ENCODE peak calls at places on chromosomes 11 and 22, in four cellular contexts. C is HepG2, P is adrenal gland, A is suprapubic skin. F is an unnamed sample. For H3K9me3, the result is how much of the 10 kb centered on the place peaks cover.

GRCh38 chr11:105109855-105110750 is 29.5 kb downstream of the CARD18 start:
- DNase-seq in C (no peak), P (no peak), A (no peak), F (no peak)

GRCh38 chr22:27105142-27106025 is 448.0 kb downstream of the MIAT start:
- DNase-seq in C (no peak), P (peak), A (no peak), F (no peak)

GRCh38 chr22:23762866-23763578 is at the start of gene C22orf15:
- DNase-seq in C (no peak), P (no peak), A (no peak), F (no peak)

GRCh38 chr11:47560431-47560830 is 5.0 kb upstream of the PTPMT1 start:
- DNase-seq in C (no peak), P (no peak), A (no peak), F (no peak)

GRCh38 chr22:45537734-45538181 is 35.1 kb downstream of the FBLN1 start:
- DNase-seq in C (no peak), P (no peak), A (no peak), F (no peak)

GRCh38 chr11:92329644-92330043 is 105.0 kb downstream of the FAT3 start:
- DNase-seq in C (no peak), P (no peak), A (no peak), F (no peak)

GRCh38 chr11:79570104-79570503 is 129.3 kb upstream of the TENM4 start:
- DNase-seq in C (no peak), P (no peak), A (no peak), F (no peak)

GRCh38 chr11:106917973-106918372 is 100.3 kb downstream of the GUCY1A2 start:
- DNase-seq in C (peak), P (no peak), A (no peak), F (no peak)

GRCh38 chr11:36034572-36035331 is 90.9 kb downstream of the LDLRAD3 start:
- DNase-seq in C (no peak), P (no peak), A (no peak), F (no peak)

GRCh38 chr22:27386186-27386585 is 415.4 kb downstream of the MN1 start:
- DNase-seq in C (no peak), P (no peak), A (peak), F (no peak)

GRCh38 chr11:111775024-111775710 is 9.0 kb upstream of the PPP2R1B start:
- DNase-seq in C (no peak), P (peak), A (no peak), F (no peak)

GRCh38 chr11:86124251-86125233 is 55.7 kb upstream of the PICALM start:
- DNase-seq in C (peak), P (no peak), A (no peak), F (no peak)

GRCh38 chr11:126140932-126141291 is 70.5 kb downstream of the RPUSD4 start:
- DNase-seq in C (no peak), P (peak), A (no peak), F (no peak)

GRCh38 chr22:30566125-30566524 is 8.3 kb downstream of the GAL3ST1 start:
- DNase-seq in C (peak), P (no peak), A (no peak), F (no peak)

GRCh38 chr11:79926707-79927106 is 485.9 kb upstream of the TENM4 start:
- DNase-seq in C (no peak), P (no peak), A (no peak), F (no peak)

GRCh38 chr22:20642668-20643179 is 131.2 kb upstream of the SERPIND1 start:
- DNase-seq in C (no peak), P (no peak), A (no peak), F (no peak)

GRCh38 chr11:38206663-38207062 is 1608.6 kb upstream of the RAG2 start:
- DNase-seq in C (no peak), P (no peak), A (no peak), F (no peak)

GRCh38 chr11:95444309-95445202 is 213.6 kb upstream of the SESN3 start:
- DNase-seq in C (no peak), P (no peak), A (no peak), F (no peak)

GRCh38 chr11:119599864-119600593 is 129.0 kb downstream of the NECTIN1 start:
- DNase-seq in C (no peak), P (no peak), A (no peak), F (no peak)

DNA sequence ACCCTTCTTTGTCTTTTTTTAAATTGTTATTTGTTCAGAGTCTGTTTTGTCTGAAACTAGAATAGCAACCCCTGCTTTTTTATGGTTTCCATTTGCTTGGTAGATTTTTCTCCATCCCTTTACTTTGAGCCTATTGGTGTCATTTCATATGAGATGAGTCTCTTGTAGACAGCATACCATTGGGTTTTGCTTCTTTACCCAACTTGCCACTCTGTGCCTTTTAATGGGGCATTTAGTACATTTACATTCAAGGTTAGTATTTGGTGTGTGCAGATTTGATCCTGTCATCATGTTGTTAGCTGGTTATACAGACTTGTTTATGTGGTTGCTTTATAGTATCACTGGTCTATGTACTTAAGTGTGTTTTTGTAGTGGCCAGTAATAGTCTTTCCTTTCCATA is 28.0 kb downstream of the CCDC15 start:
- DNase-seq in C (no peak), P (no peak), A (no peak), F (no peak)
- H3K27ac ChIP-seq in C (no peak), P (no peak), A (no peak), F (no peak)

GRCh38 chr11:64788321-64789215 is 10.2 kb upstream of the SF1 start:
- DNase-seq in C (no peak), P (no peak), A (no peak), F (no peak)

GRCh38 chr11:64787526-64788320 is 9.4 kb upstream of the SF1 start:
- DNase-seq in C (peak), P (peak), A (no peak), F (no peak)

GRCh38 chr11:64784813-64785581 is 6.7 kb upstream of the SF1 start:
- DNase-seq in C (no peak), P (no peak), A (no peak), F (no peak)

GRCh38 chr11:64789331-64790204 is 11.2 kb upstream of the SF1 start:
- DNase-seq in C (no peak), P (no peak), A (no peak), F (no peak)

DNA sequence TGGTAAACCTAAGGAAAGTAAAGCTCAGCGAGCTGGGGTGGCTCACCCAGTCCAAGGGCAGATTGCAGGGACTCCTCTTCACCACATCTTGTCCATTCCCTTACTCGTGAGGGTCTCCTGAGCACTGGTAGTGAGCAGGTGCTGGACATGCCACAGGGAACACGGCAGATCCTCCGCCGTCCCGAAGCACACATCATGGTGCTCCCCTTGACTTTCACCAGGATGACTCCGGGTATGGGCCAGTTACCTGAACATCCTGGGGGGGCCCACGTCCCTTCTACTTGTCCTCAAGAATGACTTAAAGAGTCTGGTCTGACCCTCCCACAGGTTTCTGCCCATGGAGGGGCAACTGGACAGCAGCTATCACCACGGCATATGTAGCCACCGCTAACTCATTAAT is 8.0 kb upstream of the SF1 start:
- DNase-seq in C (no peak), P (no peak), A (no peak), F (no peak)
- TF ChIP-seq POLR2A in C (no peak), P (no peak), A (no peak), F (no peak)

GRCh38 chr11:58740447-58740846 is 8.7 kb upstream of the GLYAT start:
- DNase-seq in C (no peak), P (no peak), A (no peak), F (no peak)
- H3K9me3 ChIP-seq in C (under half), P (under half), A (under half), F (under half)

GRCh38 chr11:131897976-131898375 is 527.6 kb downstream of the NTM start:
- DNase-seq in C (no peak), P (no peak), A (no peak), F (no peak)

GRCh38 chr11:131893988-131894387 is 523.6 kb downstream of the NTM start:
- DNase-seq in C (no peak), P (no peak), A (no peak), F (no peak)

GRCh38 chr11:131897247-131897646 is 526.8 kb downstream of the NTM start:
- DNase-seq in C (no peak), P (no peak), A (no peak), F (no peak)

GRCh38 chr11:131894615-131895544 is 524.5 kb downstream of the NTM start:
- DNase-seq in C (no peak), P (no peak), A (no peak), F (no peak)

DNA sequence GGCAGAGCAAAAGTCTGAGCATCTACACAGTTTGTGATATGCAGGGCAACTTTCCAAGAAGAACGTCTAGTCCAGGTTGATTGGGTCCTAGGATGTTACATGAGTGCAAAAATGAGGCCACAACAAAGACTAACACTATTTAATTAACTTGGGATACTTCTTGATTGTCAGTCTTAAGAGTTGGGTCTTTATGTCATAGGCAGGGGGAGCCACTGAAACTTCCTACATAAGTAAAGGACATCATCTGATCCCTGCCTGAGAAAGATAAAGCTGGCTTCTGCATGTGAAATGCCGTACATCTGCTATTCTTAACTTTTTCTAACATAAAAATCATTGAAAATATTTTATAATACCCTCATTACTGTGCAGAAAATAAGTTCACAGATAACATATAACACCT is 525.5 kb downstream of the NTM start:
- DNase-seq in C (no peak), P (no peak), A (no peak), F (no peak)
- H3K27ac ChIP-seq in C (no peak), P (no peak), A (no peak), F (no peak)

GRCh38 chr22:36860821-36861659 is at the start of gene NCF4:
- DNase-seq in C (no peak), P (peak), A (no peak), F (peak)
- TF ChIP-seq POLR2A in C (no peak), P (peak), A (no peak), F (no peak)

DNA sequence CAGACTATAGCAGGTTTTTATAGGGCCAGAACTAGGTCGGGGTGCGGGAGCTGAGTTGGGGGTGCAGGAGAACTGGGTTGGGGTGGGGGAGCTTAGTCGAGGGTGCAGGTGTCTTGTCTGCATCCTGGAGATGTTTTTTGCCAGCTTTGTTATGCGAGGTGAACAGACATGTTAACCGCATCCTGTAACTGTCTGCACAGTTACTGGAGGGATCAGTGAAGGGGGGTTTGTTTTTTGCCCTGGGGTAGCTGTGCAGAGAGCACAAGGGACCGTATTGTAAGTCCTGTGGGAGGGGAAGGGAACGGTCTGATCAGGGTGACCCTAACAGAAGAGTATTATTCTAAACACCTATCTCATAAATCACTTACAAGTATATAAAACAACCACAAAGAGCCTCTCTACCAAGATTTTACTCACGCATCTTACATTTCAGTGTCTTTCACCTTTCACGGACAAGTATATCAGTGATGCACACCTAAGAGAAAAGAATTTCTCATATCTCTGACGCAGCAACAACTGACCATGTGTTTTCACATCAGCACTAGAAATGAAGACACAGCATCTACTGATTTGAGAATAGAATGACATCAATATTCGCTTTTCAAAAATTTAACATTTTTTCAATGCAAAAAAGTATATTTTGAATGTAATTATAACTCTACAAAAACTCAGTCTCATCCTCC is 20.8 kb downstream of the ZNF195 start:
- DNase-seq in C (no peak), P (no peak), A (no peak), F (no peak)
- H3K9me3 ChIP-seq in C (half or more), P (under half), A (under half), F (under half)

GRCh38 chr11:76667271-76667818 is 3.2 kb downstream of the LRRC32 start:
- DNase-seq in C (no peak), P (peak), A (peak), F (no peak)
- H3K27ac ChIP-seq in C (no peak), P (peak), A (no peak), F (peak)

GRCh38 chr11:32829680-32830412 is at the start of gene PRRG4:
- DNase-seq in C (no peak), P (peak), A (no peak), F (no peak)
- TF ChIP-seq POLR2A in C (no peak), P (peak), A (no peak), F (peak)

GRCh38 chr22:37275134-37275533 is 7.2 kb upstream of the CYTH4 start:
- DNase-seq in C (no peak), P (no peak), A (no peak), F (no peak)
- H3K9me3 ChIP-seq in C (under half), P (under half), A (under half), F (under half)

F was measured in esophagus squamous epithelium.